ENCODE peak calls at places on chromosomes 1 and 21, in four cellular contexts. One of them, this sample, is unnamed.

GRCh38 chr21:15326032-15326867 is 261.4 kb upstream of the NRIP1 start:
- DNase-seq in fibroblast of lung: no peak
- DNase-seq in MM.1S: no peak
- DNase-seq in IMR-90: no peak
- DNase-seq in this sample: no peak

GRCh38 chr21:29152936-29153335 is 22.5 kb downstream of the MAP3K7CL start:
- DNase-seq in fibroblast of lung: peak
- DNase-seq in MM.1S: no peak
- DNase-seq in IMR-90: no peak
- DNase-seq in this sample: no peak

GRCh38 chr1:62245201-62245600 is 50.6 kb downstream of the L1TD1 start:
- DNase-seq in fibroblast of lung: no peak
- DNase-seq in MM.1S: no peak
- DNase-seq in IMR-90: no peak
- DNase-seq in this sample: no peak

GRCh38 chr21:14876464-14876863 is 188.3 kb downstream of the NRIP1 start:
- DNase-seq in IMR-90: no peak
- DNase-seq in MM.1S: no peak
- DNase-seq in fibroblast of lung: no peak
- DNase-seq in this sample: no peak

GRCh38 chr1:87449348-87449963 is 120.8 kb downstream of the LMO4 start:
- DNase-seq in MM.1S: peak
- DNase-seq in IMR-90: peak
- DNase-seq in fibroblast of lung: peak
- DNase-seq in this sample: peak

GRCh38 chr1:209037064-209037463 is 546.5 kb upstream of the CAMK1G start:
- DNase-seq in IMR-90: no peak
- DNase-seq in MM.1S: no peak
- DNase-seq in fibroblast of lung: no peak
- DNase-seq in this sample: no peak

GRCh38 chr1:14538335-14538734 is 60.1 kb upstream of the KAZN start:
- DNase-seq in MM.1S: no peak
- DNase-seq in IMR-90: no peak
- DNase-seq in fibroblast of lung: no peak
- DNase-seq in this sample: no peak

GRCh38 chr1:224747578-224747977 is 131.5 kb downstream of the CNIH3 start:
- DNase-seq in MM.1S: no peak
- DNase-seq in IMR-90: peak
- DNase-seq in fibroblast of lung: peak
- DNase-seq in this sample: no peak

GRCh38 chr1:248821101-248821500 is 4.6 kb downstream of the SH3BP5L start:
- DNase-seq in fibroblast of lung: peak
- DNase-seq in IMR-90: peak
- DNase-seq in MM.1S: no peak
- DNase-seq in this sample: no peak

DNA sequence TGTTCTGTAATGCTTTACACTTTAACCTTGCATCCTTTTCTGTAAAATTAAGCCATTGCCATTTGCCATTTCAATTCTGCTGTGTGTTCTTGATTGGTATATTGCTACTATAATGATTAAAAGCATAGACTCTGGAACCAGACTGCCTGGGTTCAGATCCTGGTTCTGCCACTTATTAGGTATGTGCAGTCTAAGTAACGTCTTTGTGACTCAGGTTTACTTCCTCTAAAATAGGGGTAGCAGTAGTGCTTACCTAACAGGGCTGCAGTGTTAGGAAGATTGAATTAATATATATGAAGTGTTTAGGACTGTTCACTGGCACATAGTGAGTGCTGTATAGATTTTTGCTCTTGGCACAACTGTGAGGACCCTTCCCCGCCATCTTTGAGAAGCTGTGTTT is 4.4 kb downstream of the CDC42 start:
- DNase-seq in IMR-90: no peak
- DNase-seq in MM.1S: no peak
- DNase-seq in fibroblast of lung: no peak
- DNase-seq in this sample: no peak
- H3K27ac ChIP-seq in IMR-90: no peak
- H3K27ac ChIP-seq in MM.1S: no peak
- H3K27ac ChIP-seq in fibroblast of lung: no peak
- H3K27ac ChIP-seq in this sample: peak

GRCh38 chr1:66773227-66773626 is 21.0 kb downstream of the DYNLT5 start:
- DNase-seq in fibroblast of lung: no peak
- DNase-seq in IMR-90: no peak
- DNase-seq in MM.1S: no peak
- DNase-seq in this sample: no peak
- H2AFZ ChIP-seq in fibroblast of lung: no peak
- H2AFZ ChIP-seq in IMR-90: no peak
- H2AFZ ChIP-seq in MM.1S: no peak
- H2AFZ ChIP-seq in this sample: no peak

GRCh38 chr1:89085781-89086180 is 20.8 kb upstream of the GBP1 start:
- DNase-seq in MM.1S: peak
- DNase-seq in fibroblast of lung: peak
- DNase-seq in IMR-90: peak
- DNase-seq in this sample: peak

DNA sequence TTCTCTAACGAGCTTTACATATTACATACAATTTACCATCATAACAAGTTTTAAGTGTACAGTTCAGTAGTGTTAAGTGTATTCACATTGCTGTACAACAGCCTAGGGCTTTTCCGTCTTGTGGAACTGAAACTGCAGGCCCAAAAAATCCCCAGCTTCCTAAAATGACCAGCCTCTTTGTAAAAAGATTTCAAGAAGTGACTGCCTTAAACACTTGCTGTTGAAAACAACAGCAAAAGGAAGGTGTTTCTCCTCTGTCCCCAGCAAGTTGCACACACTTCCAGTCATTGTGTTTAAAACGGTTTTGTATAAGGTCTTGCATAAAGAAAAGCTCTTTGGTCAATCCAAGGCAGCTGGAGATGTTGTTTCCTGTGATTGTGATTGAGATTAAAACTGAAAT is 16.0 kb upstream of the GBP1 start:
- DNase-seq in MM.1S: peak
- DNase-seq in fibroblast of lung: no peak
- DNase-seq in IMR-90: no peak
- DNase-seq in this sample: no peak
- H3K27ac ChIP-seq in MM.1S: peak
- H3K27ac ChIP-seq in fibroblast of lung: no peak
- H3K27ac ChIP-seq in IMR-90: no peak
- H3K27ac ChIP-seq in this sample: no peak

GRCh38 chr1:155051777-155052398 is 772 bp downstream of the ADAM15 start:
- DNase-seq in MM.1S: peak
- DNase-seq in fibroblast of lung: peak
- DNase-seq in IMR-90: peak
- DNase-seq in this sample: peak

GRCh38 chr1:155048449-155049334 is 2.4 kb upstream of the ADAM15 start:
- DNase-seq in MM.1S: no peak
- DNase-seq in fibroblast of lung: no peak
- DNase-seq in IMR-90: no peak
- DNase-seq in this sample: no peak

GRCh38 chr1:155050560-155051341 is at the start of gene ADAM15:
- DNase-seq in MM.1S: peak
- DNase-seq in IMR-90: peak
- DNase-seq in fibroblast of lung: peak
- DNase-seq in this sample: peak

GRCh38 chr1:155051342-155051776 is 243 bp downstream of the ADAM15 start:
- DNase-seq in MM.1S: no peak
- DNase-seq in fibroblast of lung: no peak
- DNase-seq in IMR-90: no peak
- DNase-seq in this sample: no peak

DNA sequence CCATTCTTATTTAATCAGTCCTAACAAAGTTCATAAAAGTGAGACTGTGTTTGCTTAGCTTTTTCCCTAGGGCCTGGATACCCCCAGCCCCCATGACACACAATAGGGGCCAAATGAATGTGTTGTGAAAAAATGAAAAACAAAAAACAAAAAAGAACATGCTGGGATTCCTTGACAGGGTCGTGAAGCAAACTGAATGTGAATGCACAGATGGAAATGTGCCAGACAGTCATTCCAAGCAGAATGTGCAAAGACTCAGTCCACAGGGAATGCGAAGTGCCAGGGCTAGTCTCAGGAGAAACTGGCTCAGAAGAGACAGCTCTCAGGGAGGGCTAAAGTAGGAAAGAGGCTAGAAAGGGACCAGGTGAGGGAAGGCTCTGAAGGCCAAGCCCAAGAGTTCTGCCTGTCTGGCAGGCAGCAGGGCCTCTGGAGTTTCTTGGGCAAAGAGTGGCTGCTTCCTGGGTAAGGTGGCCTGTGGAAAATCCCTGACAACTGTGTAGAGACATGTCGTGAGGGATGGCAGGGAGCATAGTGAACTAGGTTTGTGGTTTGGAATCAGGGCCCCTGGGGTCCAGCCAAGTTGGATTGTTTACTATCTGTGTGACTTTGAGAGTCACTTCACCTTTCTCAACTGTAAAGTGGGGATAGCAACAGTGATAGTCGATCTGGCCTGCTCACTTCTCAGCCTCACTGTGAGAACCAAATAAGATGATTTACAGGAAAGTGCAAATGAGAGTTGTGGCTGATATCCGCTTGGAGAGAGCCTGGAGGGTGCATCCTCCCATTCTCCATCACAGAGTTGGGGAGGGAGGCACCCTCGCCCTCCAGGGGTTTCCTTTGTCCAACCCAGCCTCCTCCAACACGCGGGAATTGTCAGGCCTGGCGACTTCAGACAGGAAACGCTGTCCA is 1.2 kb upstream of the ADAM15 start:
- DNase-seq in fibroblast of lung: peak
- DNase-seq in MM.1S: no peak
- DNase-seq in IMR-90: peak
- DNase-seq in this sample: no peak
- H2AFZ ChIP-seq in fibroblast of lung: peak
- H2AFZ ChIP-seq in MM.1S: peak
- H2AFZ ChIP-seq in IMR-90: peak
- H2AFZ ChIP-seq in this sample: peak

GRCh38 chr1:228768345-228768717 is 33.1 kb downstream of the RHOU start:
- DNase-seq in IMR-90: no peak
- DNase-seq in MM.1S: no peak
- DNase-seq in fibroblast of lung: no peak
- DNase-seq in this sample: no peak
- H3K27ac ChIP-seq in IMR-90: no peak
- H3K27ac ChIP-seq in MM.1S: no peak
- H3K27ac ChIP-seq in fibroblast of lung: no peak
- H3K27ac ChIP-seq in this sample: no peak

GRCh38 chr1:198117267-198117666 is 39.5 kb upstream of the NEK7 start:
- DNase-seq in MM.1S: no peak
- DNase-seq in fibroblast of lung: peak
- DNase-seq in IMR-90: no peak
- DNase-seq in this sample: no peak
- H2AFZ ChIP-seq in MM.1S: no peak
- H2AFZ ChIP-seq in fibroblast of lung: peak
- H2AFZ ChIP-seq in IMR-90: no peak
- H2AFZ ChIP-seq in this sample: no peak

GRCh38 chr1:210231846-210232523 is 611 bp upstream of the SERTAD4 start:
- DNase-seq in MM.1S: no peak
- DNase-seq in fibroblast of lung: peak
- DNase-seq in IMR-90: no peak
- DNase-seq in this sample: no peak

GRCh38 chr1:210232524-210233215 is at the start of gene SERTAD4:
- DNase-seq in MM.1S: no peak
- DNase-seq in fibroblast of lung: peak
- DNase-seq in IMR-90: no peak
- DNase-seq in this sample: no peak

GRCh38 chr1:210233216-210233494 is 559 bp downstream of the SERTAD4 start:
- DNase-seq in MM.1S: peak
- DNase-seq in fibroblast of lung: no peak
- DNase-seq in IMR-90: no peak
- DNase-seq in this sample: no peak

GRCh38 chr1:210234254-210234747 is 1.7 kb downstream of the SERTAD4 start:
- DNase-seq in IMR-90: no peak
- DNase-seq in fibroblast of lung: no peak
- DNase-seq in MM.1S: no peak
- DNase-seq in this sample: no peak

GRCh38 chr1:210233495-210234253 is 1.1 kb downstream of the SERTAD4 start:
- DNase-seq in fibroblast of lung: peak
- DNase-seq in IMR-90: peak
- DNase-seq in MM.1S: peak
- DNase-seq in this sample: no peak
- H3K27ac ChIP-seq in fibroblast of lung: peak
- H3K27ac ChIP-seq in IMR-90: peak
- H3K27ac ChIP-seq in MM.1S: no peak
- H3K27ac ChIP-seq in this sample: no peak

DNA sequence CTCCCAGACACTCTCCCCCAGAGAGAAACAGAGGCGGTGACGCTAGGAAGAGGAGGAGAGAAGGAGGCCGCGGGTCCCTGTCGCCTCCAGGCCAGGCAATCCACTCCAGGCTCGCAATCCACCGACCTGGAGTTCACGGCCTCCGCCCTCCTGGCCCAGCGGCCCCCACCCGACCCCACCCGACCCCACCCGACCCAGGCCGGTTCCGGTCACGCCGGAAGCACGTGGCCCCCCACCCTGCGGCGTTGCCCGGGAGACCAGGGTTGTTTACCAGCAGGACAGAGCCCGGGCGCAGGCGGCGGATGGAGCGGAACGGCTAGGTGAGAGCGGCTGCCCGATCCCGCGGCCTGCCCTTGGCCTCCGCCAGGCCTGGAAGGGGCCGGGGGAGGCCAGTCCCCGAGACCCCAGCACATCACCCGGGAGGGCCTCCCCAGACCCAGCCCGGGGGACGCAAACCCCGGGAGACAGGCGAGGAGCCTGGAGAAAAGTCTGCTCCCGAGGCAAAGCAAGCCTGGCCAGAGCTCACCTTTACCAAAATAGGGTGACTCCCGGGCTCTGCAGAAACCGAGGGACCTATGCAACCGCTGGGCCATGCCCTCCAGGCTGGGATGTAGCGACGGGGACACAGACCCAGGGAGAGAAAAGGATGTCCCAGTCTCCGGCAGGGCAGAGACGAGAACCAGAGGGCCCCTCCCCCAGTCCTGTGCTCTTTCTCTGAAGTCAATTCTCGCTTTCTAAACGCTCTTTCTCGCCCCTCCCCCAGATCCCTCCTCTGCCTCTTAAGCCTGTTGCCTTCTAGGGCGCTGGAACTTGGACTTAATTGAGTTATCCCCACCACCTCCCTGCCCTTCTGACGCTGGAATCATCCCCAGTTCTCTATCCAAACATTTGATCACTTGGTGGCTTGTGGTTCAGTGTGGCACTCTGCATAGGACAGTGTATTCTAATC is at the start of the genes PLA2G2C and UBXN10:
- DNase-seq in IMR-90: no peak
- DNase-seq in fibroblast of lung: no peak
- DNase-seq in MM.1S: no peak
- DNase-seq in this sample: peak
- H2AFZ ChIP-seq in IMR-90: no peak
- H2AFZ ChIP-seq in fibroblast of lung: no peak
- H2AFZ ChIP-seq in MM.1S: no peak
- H2AFZ ChIP-seq in this sample: peak

GRCh38 chr21:45982758-45983731 is 1.5 kb downstream of the COL6A1 start:
- DNase-seq in MM.1S: no peak
- DNase-seq in IMR-90: no peak
- DNase-seq in fibroblast of lung: no peak
- DNase-seq in this sample: no peak

GRCh38 chr21:45982256-45982757 is 737 bp downstream of the COL6A1 start:
- DNase-seq in IMR-90: no peak
- DNase-seq in fibroblast of lung: no peak
- DNase-seq in MM.1S: no peak
- DNase-seq in this sample: no peak

GRCh38 chr21:45985471-45986315 is 4.1 kb downstream of the COL6A1 start:
- DNase-seq in fibroblast of lung: no peak
- DNase-seq in MM.1S: no peak
- DNase-seq in IMR-90: no peak
- DNase-seq in this sample: no peak

GRCh38 chr21:45984584-45985095 is 3.1 kb downstream of the COL6A1 start:
- DNase-seq in MM.1S: no peak
- DNase-seq in IMR-90: no peak
- DNase-seq in fibroblast of lung: no peak
- DNase-seq in this sample: no peak

GRCh38 chr21:45983981-45984551 is 2.5 kb downstream of the COL6A1 start:
- DNase-seq in IMR-90: no peak
- DNase-seq in fibroblast of lung: no peak
- DNase-seq in MM.1S: no peak
- DNase-seq in this sample: no peak
- H3K27ac ChIP-seq in IMR-90: peak
- H3K27ac ChIP-seq in fibroblast of lung: peak
- H3K27ac ChIP-seq in MM.1S: no peak
- H3K27ac ChIP-seq in this sample: no peak